ENCODE peak calls at places on chromosomes 16 and 17, in seven cellular contexts. F is GM12891, V is sigmoid colon, J is H1, X is K562, G is transverse colon, C is stomach. L is an unnamed sample.

GRCh38 chr17:4788807-4789700 is at the start of gene GLTPD2:
- DNase-seq in F (no peak), V (no peak), J (peak; percentile 64), X (no peak), G (peak; percentile 19), C (no peak), L (no peak)

GRCh38 chr17:31722251-31723056 is 136.6 kb downstream of the COPRS start:
- DNase-seq in F (no peak), V (no peak), J (peak; percentile 34), X (no peak), G (no peak), C (peak; percentile 39), L (no peak)

GRCh38 chr16:84013787-84014569 is 28.6 kb downstream of the SLC38A8 start:
- DNase-seq in F (peak; percentile 56), V (no peak), J (peak; percentile 99), X (peak; percentile 99), G (peak; percentile 92), C (peak; percentile 91), L (no peak)

GRCh38 chr17:43873091-43873490 is 26.1 kb downstream of the CD300LG start:
- DNase-seq in F (no peak), V (no peak), J (no peak), X (no peak), G (no peak), C (no peak), L (no peak)

GRCh38 chr16:12646490-12647274 is 157.0 kb downstream of the CPPED1 start:
- DNase-seq in F (no peak), V (no peak), J (no peak), X (peak; percentile 34), G (no peak), C (peak; percentile 63), L (no peak)

GRCh38 chr16:70162041-70162451 is 11.5 kb upstream of the CLEC18C start:
- DNase-seq in F (no peak), V (no peak), J (no peak), X (no peak), G (no peak), C (no peak), L (peak; percentile 90)

GRCh38 chr17:76586741-76587487 is 1.3 kb upstream of the ST6GALNAC2 start:
- DNase-seq in F (no peak), V (no peak), J (no peak), X (peak; percentile 24), G (no peak), C (no peak), L (no peak)

GRCh38 chr17:28538296-28538895 is 14.0 kb downstream of the UNC119 start:
- DNase-seq in F (no peak), V (no peak), J (no peak), X (no peak), G (no peak), C (no peak), L (no peak)

GRCh38 chr17:40351185-40352043 is 13.1 kb downstream of the GJD3 start:
- DNase-seq in F (no peak), V (no peak), J (no peak), X (no peak), G (no peak), C (no peak), L (no peak)

GRCh38 chr17:62179525-62180161 is 114.6 kb upstream of the MED13 start:
- DNase-seq in F (no peak), V (no peak), J (no peak), X (peak; percentile 85), G (peak; percentile 27), C (no peak), L (no peak)

GRCh38 chr16:11022002-11022401 is 77.6 kb downstream of the CLEC16A start:
- DNase-seq in F (no peak), V (no peak), J (no peak), X (no peak), G (no peak), C (no peak), L (no peak)

GRCh38 chr16:1769402-1770300 is 1.7 kb downstream of the NME3 start:
- DNase-seq in F (no peak), V (no peak), J (no peak), X (no peak), G (no peak), C (no peak), L (no peak)
- TF ChIP-seq POLR2AphosphoS5 in F (no peak), V (no peak), J (peak; percentile 53), X (no peak), G (no peak), C (no peak), L (no peak)

GRCh38 chr17:32954477-32954876 is 26.5 kb downstream of the TMEM98 start:
- DNase-seq in F (no peak), V (no peak), J (no peak), X (no peak), G (peak; percentile 88), C (peak; percentile 90), L (no peak)
- TF ChIP-seq POLR2A in F (no peak), V (no peak), J (no peak), X (no peak), G (peak; percentile 28), C (no peak), L (no peak)

GRCh38 chr17:48027322-48027981 is 10.1 kb downstream of the COPZ2 start:
- DNase-seq in F (no peak), V (no peak), J (no peak), X (peak; percentile 51), G (no peak), C (no peak), L (no peak)

GRCh38 chr17:48028736-48029135 is 8.9 kb downstream of the COPZ2 start:
- DNase-seq in F (no peak), V (no peak), J (no peak), X (no peak), G (no peak), C (no peak), L (no peak)

GRCh38 chr17:48025904-48026502 is 11.6 kb downstream of the COPZ2 start:
- DNase-seq in F (no peak), V (no peak), J (peak; percentile 48), X (no peak), G (no peak), C (no peak), L (no peak)

GRCh38 chr17:48025040-48025903 is 12.3 kb downstream of the COPZ2 start:
- DNase-seq in F (peak; percentile 90), V (peak; percentile 99), J (peak; percentile 99), X (peak; percentile 97), G (peak; percentile 98), C (peak; percentile 98), L (peak; percentile 100)

DNA sequence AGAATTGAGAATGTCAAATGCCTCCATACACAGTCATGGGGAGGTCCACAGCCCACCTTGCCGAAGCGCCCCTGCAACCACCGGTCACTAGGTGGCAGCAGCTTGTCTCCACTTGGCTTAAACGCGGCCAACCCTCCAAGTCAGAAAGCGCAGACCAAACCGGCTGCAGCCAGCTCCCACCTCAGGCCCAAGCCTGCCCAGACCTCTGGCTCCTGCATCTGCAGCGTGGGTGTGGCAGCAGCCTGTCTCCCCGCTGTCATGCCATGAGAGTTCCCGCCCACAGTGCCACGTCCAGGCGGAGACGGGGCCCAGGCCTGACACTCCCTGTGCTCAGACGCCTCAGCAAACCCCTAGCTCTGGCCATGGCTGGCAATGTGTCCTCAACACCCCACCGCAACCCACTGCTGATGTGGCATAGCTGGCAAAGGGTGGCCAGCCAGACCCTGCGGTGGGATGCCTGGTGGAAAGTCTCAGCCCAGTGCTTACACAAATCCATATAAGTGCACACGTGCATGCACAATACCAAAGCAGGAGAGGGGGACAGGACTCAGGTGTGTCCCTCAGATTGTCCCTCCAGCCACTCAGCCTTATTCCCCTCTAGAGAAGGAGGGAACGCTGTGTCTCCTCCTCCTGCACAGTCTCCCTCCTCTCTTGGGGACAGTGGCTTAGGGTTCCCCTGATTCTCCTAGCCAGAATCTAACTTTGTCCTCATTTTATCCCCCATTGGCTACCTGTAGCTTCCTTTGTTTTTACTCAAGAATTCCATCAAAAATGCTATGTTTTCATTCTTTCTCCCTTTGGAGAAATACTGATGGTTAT is 10.9 kb downstream of the COPZ2 start:
- DNase-seq in F (peak; percentile 78), V (peak; percentile 93), J (peak; percentile 93), X (peak; percentile 93), G (peak; percentile 87), C (peak; percentile 83), L (no peak)
- TF ChIP-seq POLR2AphosphoS5 in F (no peak), V (peak; percentile 40), J (no peak), X (no peak), G (no peak), C (no peak), L (peak; percentile 30)

GRCh38 chr17:1025733-1026598 is 29.0 kb downstream of the TIMM22 start:
- DNase-seq in F (no peak), V (no peak), J (no peak), X (no peak), G (no peak), C (no peak), L (no peak)
- TF ChIP-seq POLR2A in F (no peak), V (no peak), J (no peak), X (no peak), G (no peak), C (no peak), L (no peak)

GRCh38 chr16:4513086-4513860 is 25.3 kb downstream of the CDIP1 start:
- DNase-seq in F (no peak), V (no peak), J (no peak), X (no peak), G (no peak), C (no peak), L (no peak)
- TF ChIP-seq POLR2AphosphoS5 in F (no peak), V (no peak), J (no peak), X (no peak), G (no peak), C (no peak), L (no peak)

DNA sequence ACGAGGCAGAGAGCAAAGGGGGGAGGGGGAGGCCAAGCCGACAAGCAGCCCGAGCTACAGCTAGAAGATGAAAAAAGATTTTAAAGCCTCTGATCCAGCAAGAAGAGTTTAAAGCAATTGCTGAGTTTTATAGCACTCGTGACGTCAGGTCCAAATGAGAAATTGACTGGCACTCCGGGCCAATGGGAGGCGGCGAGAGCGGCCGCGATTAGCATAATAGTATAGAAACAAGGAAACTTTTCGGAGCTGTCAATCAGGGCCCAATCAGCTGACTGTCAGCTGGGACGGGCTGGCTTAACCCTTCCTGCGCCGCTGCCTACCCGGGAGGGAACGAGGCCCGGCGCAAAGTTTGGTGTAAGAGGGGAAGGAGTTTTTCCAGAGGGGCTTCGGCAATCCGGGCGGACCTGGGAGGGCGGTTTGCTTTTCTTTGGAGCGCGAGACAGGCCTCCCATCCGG is at the start of gene MAF:
- DNase-seq in F (peak; percentile 18), V (peak; percentile 95), J (peak; percentile 86), X (peak; percentile 43), G (peak; percentile 94), C (peak; percentile 95), L (peak; percentile 96)
- TF ChIP-seq POLR2A in F (no peak), V (no peak), J (no peak), X (no peak), G (peak; percentile 56), C (no peak), L (peak; percentile 13)

DNA sequence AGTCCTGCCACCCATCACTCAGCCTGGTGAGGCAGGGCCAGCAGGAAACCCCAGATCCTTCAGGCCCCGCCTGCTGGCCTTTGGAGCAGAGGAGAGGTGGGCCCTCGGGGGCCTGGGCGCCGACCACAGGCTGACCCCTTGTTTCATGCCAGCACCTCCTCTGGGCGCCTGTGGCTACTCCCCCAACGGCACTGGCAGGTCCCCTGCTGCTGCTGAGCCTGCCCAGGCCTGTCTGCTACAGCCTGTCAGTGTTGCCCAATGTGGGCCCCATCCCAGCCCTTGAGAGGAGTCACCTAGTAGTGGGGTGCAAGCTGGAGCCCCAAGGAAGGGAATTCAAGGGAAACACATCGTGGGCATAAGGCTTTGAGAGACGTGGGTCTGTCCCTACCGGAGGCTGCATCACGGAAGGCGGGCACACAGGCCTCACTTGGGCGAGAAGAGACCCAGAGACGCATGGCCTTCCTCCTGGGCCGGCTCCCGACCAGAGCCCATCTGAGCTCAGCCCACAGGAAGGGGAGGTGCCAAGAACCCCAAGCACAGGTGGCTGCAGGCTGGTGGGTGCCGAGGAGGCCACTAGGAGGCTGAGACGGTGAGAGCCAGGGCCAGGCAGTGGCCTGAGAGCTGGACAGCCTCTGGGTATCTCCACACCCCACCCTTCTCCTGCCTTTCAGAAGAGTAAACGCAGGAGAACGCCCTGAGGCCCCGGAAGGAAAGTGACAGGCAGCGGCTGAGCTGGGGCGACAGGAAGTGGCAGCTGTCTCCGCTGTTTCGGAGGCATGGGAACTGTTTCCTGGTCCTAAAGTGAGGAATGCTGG is 8.1 kb upstream of the FASN start:
- DNase-seq in F (peak; percentile 94), V (peak; percentile 73), J (peak; percentile 79), X (peak; percentile 48), G (peak; percentile 78), C (peak; percentile 83), L (no peak)
- TF ChIP-seq POLR2AphosphoS5 in F (peak; percentile 88), V (no peak), J (no peak), X (no peak), G (peak; percentile 66), C (peak; percentile 62), L (no peak)

L was measured in esophagus muscularis mucosa.